ENCODE peak calls at places on chromosomes 13 and 19, in four cellular contexts. U, X, I and J are unnamed samples.

GRCh38 chr19:50292216-50292827 is 36.9 kb downstream of the KCNC3 start:
- DNase-seq in I (no peak), X (no peak), U (no peak), J (no peak)

GRCh38 chr13:59034198-59034597 is 1129.5 kb downstream of the DIAPH3 start:
- DNase-seq in X (no peak), I (no peak), U (no peak), J (no peak)

GRCh38 chr19:18021121-18021755 is 13.3 kb downstream of the ARRDC2 start:
- DNase-seq in X (no peak), I (no peak), U (peak), J (peak)

GRCh38 chr19:39771751-39772150 is 6.9 kb upstream of the LEUTX start:
- DNase-seq in I (no peak), U (no peak), X (no peak), J (no peak)

GRCh38 chr13:28542804-28543203 is 47.9 kb upstream of the FLT1 start:
- DNase-seq in U (no peak), I (no peak), X (no peak), J (no peak)

GRCh38 chr13:41603917-41604316 is 146.6 kb downstream of the RGCC start:
- DNase-seq in U (no peak), I (no peak), X (peak), J (no peak)

GRCh38 chr13:44465318-44465717 is 91.7 kb downstream of the SERP2 start:
- DNase-seq in X (no peak), U (no peak), I (no peak), J (no peak)

GRCh38 chr19:36093687-36094086 is 17.3 kb upstream of the OVOL3 start:
- DNase-seq in X (no peak), I (no peak), U (no peak), J (no peak)

GRCh38 chr19:47540748-47541147 is 25.9 kb upstream of the NAPA start:
- DNase-seq in U (no peak), X (peak), I (no peak), J (no peak)

GRCh38 chr13:86737334-86737932 is 933.7 kb upstream of the SLITRK5 start:
- DNase-seq in X (no peak), I (no peak), U (no peak), J (no peak)

GRCh38 chr19:35318679-35319448 is 10.1 kb upstream of the CD22 start:
- DNase-seq in U (no peak), X (peak), I (peak), J (peak)

GRCh38 chr13:102830646-102831045 is 15.2 kb upstream of the ERCC5 start:
- DNase-seq in X (no peak), I (no peak), U (no peak), J (no peak)

GRCh38 chr13:21583496-21583895 is 20.5 kb downstream of the MICU2 start:
- DNase-seq in U (no peak), I (no peak), X (no peak), J (no peak)

GRCh38 chr19:45218887-45219780 is 26.1 kb downstream of the EXOC3L2 start:
- DNase-seq in U (no peak), X (no peak), I (no peak), J (no peak)

GRCh38 chr13:78241278-78241919 is 322.8 kb upstream of the EDNRB start:
- DNase-seq in U (no peak), X (peak), I (no peak), J (no peak)

GRCh38 chr19:52786078-52786463 is 520 bp downstream of the ZNF600 start:
- DNase-seq in X (no peak), U (no peak), I (no peak), J (no peak)

GRCh38 chr13:42883771-42884170 is 102.4 kb downstream of the FAM216B start:
- DNase-seq in X (no peak), U (no peak), I (no peak), J (no peak)

GRCh38 chr13:33087091-33087490 is 70.9 kb downstream of the KL start:
- DNase-seq in X (no peak), I (no peak), U (no peak), J (no peak)

DNA sequence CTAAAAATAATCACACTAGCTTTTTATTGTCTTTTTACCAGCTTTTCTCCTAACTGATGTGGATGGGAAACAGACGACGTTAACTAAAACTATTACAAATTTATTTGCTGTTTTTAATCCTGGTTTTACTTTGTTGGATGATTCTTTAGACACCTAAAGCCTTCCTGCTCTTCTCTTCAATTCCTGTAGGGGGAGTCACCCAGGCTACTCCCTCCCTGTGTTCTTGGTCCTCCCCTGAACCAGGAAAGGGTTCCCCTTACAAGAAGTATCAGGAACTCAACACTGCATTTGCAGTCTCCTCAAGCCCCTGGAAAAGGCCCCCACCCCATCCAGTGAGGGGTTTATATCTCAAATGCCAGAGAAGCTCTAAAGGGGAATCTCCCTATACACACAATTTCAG is 206.1 kb downstream of the SUCLA2 start:
- DNase-seq in X (peak), U (no peak), I (no peak), J (no peak)
- TF ChIP-seq CTCF in X (no peak), U (no peak), I (no peak), J (peak)

GRCh38 chr19:42288881-42289555 is 12.9 kb upstream of the PRR19 start:
- DNase-seq in U (no peak), I (no peak), X (no peak), J (no peak)
- TF ChIP-seq CTCF in U (no peak), I (no peak), X (no peak), J (no peak)

DNA sequence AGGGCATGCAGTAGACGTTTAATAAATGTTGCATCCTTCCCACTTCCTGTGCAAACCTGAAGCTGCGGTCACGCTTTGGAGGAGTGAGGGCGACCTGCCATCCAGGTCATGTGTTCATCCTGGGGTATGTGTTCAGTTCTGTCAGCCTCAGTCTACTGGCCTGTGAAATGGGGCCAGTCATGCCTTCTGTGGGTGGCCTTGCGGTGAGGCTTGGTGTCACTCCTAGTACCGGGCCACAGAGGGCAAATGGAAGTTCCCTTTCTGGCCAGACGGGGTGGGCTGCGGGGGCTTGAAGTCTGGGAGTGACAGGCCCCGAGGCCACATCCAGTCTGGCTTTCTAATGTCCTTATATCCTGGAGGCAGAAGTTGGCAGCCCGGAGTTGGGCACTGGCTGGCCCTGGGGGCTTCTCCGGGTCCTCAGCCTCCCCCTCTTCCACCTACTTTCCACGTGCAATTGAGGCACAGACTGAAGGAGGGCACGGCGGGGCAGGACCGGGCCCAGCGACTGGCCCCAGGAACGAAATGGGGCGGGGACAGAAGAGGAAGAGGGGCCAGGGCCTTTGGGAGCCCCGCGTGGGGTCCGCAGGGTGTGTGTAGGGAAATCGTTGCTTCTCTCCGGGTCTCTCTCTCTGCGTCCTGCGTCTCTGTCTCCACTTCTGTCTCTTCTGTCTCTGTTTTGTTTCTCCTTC is 11.1 kb downstream of the PDE4A start:
- DNase-seq in X (no peak), I (no peak), U (peak), J (peak)
- TF ChIP-seq CTCF in X (no peak), I (no peak), U (no peak), J (peak)

GRCh38 chr13:75360170-75360569 is 121.8 kb downstream of the TBC1D4 start:
- DNase-seq in I (no peak), X (no peak), U (no peak), J (no peak)

GRCh38 chr13:75356426-75356825 is 125.5 kb downstream of the TBC1D4 start:
- DNase-seq in U (no peak), I (no peak), X (no peak), J (no peak)

GRCh38 chr13:75359266-75359665 is 122.7 kb downstream of the TBC1D4 start:
- DNase-seq in X (peak), I (no peak), U (no peak), J (no peak)

GRCh38 chr13:75355609-75356008 is 126.4 kb downstream of the TBC1D4 start:
- DNase-seq in U (no peak), I (no peak), X (no peak), J (no peak)

DNA sequence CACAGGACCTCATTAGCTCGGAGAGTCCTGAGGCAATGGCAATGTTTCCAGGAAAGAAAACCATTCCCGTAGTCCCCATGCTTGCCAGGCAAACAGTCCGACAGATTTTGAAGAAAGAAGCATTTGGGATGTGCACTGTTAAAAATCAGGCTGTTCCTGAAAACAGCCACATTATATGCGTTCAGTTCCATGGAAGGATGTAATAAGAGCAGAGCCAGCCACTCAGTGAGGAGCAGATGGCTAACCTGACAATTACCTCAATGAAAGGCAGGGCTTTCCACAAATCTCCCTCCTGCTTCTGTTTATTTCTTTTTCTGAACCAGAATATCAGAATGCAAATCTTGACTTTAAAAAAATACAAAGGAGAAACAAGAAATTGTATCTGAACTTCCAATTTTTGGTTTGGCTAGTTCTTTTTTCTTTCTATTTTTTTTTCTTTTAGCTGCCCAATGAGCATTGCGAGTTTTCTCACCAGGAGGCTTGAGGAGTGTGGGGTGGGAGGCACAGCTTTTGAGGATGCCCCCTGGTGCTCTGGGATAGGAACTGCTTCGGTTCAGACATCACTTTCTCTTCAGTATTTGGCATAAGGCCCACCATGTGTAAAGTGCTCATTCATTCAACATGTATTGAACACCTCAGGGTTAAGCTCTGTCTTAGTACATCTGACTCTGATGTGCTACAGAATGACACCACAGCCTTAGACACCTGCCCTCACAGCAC is 124.2 kb downstream of the TBC1D4 start:
- DNase-seq in I (no peak), U (no peak), X (peak), J (no peak)
- TF ChIP-seq CTCF in I (no peak), U (peak), X (peak), J (peak)

DNA sequence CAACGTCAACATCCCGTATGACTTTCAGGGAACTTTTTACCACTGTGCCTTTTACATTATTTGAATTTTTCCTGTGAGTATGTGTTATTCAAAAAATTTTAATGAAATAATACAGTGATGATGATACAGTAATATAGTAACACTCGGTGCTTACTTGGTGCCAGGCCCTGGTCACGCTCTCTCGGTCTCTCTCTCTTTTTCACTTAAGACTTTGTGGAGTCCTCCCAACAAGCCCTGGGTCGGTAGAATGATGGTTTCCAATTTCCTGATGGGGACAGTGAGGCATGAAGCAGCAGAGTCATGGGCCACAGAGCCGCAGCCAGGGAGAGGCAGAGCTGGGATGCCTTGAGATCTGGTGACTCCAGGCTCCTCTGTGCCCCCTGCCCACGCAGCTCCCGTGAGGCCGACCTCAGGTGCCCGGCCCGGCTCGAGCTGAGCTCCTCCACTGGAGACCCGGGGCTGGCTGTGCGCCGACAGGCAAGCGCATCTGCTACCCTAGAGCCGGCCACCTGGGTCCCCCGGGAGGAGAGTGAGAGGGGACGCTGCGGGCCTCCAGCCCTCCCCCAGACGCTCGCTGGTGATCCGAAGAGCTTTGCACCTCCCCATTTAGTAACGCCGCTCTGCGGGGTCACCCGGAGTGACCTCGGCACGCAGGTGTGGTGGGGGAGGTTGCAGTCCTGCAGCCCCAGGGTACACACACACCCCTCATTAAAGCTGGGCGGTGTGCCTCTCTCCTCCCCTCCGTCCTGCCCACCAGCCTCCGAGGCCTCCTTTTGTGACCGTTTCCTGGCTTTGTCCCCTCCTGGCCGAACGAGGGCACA is 4.4 kb upstream of the SBK3 start:
- DNase-seq in I (no peak), U (no peak), X (peak), J (no peak)
- TF ChIP-seq CTCF in I (no peak), U (no peak), X (no peak), J (no peak)